ENCODE peak calls at places on chromosomes 5 and 9, in seven cellular contexts. L is prostate gland, A is stomach, X is K562, P is transverse colon, C is H1, V is suprapubic skin. M is an unnamed sample. For H3K4me1, the result is how much of the 10 kb centered on the place peaks cover.

GRCh38 chr9:132740526-132741309 is 70.5 kb downstream of the GTF3C4 start:
- DNase-seq in L (no peak), C (no peak), P (no peak), A (no peak), X (no peak), V (no peak), M (no peak)

GRCh38 chr9:131840220-131840619 is 100.3 kb upstream of the RAPGEF1 start:
- DNase-seq in C (no peak), V (no peak), X (peak), P (no peak), L (no peak), A (no peak), M (no peak)

GRCh38 chr9:105296445-105296844 is 52.0 kb downstream of the SLC44A1 start:
- DNase-seq in L (no peak), P (no peak), V (no peak), X (no peak), A (no peak), C (no peak), M (no peak)

GRCh38 chr5:135038202-135038828 is 4.3 kb upstream of the PITX1 start:
- DNase-seq in V (no peak), A (no peak), L (no peak), C (no peak), X (no peak), P (no peak), M (no peak)

GRCh38 chr5:96001262-96001661 is 39.6 kb upstream of the ELL2 start:
- DNase-seq in V (no peak), C (no peak), P (no peak), X (no peak), L (no peak), A (no peak), M (no peak)

GRCh38 chr9:7935666-7936065 is 136.1 kb upstream of the DMAC1 start:
- DNase-seq in A (no peak), L (no peak), P (no peak), C (no peak), X (no peak), V (no peak), M (no peak)

GRCh38 chr9:109471994-109472393 is 26.1 kb downstream of the PTPN3 start:
- DNase-seq in V (no peak), A (no peak), C (no peak), L (no peak), X (no peak), P (no peak), M (no peak)

GRCh38 chr9:68981825-68982224 is 32.1 kb downstream of the PRKACG start:
- DNase-seq in X (no peak), A (no peak), C (no peak), L (no peak), P (peak), V (no peak), M (no peak)

GRCh38 chr9:123742009-123742767 is 187.7 kb downstream of the DENND1A start:
- DNase-seq in L (no peak), P (no peak), V (no peak), X (no peak), C (no peak), A (no peak), M (no peak)

GRCh38 chr9:135952664-135953206 is 8.4 kb downstream of the UBAC1 start:
- DNase-seq in V (no peak), L (no peak), A (no peak), P (no peak), X (peak), C (no peak), M (no peak)

GRCh38 chr9:128716581-128717254 is 7.2 kb downstream of the ZDHHC12 start:
- DNase-seq in P (peak), C (no peak), L (no peak), V (no peak), A (peak), X (no peak), M (no peak)

GRCh38 chr9:87573841-87574342 is 76.2 kb downstream of the DAPK1 start:
- DNase-seq in P (no peak), C (no peak), X (no peak), V (no peak), A (no peak), L (no peak), M (no peak)

GRCh38 chr9:16243798-16244197 is 626.7 kb downstream of the BNC2 start:
- DNase-seq in P (no peak), A (no peak), L (no peak), V (no peak), X (no peak), C (no peak), M (no peak)

GRCh38 chr5:140131967-140132409 is 6.3 kb downstream of the IGIP start:
- DNase-seq in C (no peak), V (no peak), X (no peak), A (peak), L (peak), P (no peak), M (no peak)

GRCh38 chr5:10018670-10019069 is 231.0 kb downstream of the ATPSCKMT start:
- DNase-seq in A (no peak), P (no peak), L (no peak), X (no peak), V (no peak), C (no peak), M (no peak)

GRCh38 chr9:99184073-99184426 is 37.7 kb downstream of the ALG2 start:
- DNase-seq in P (no peak), L (no peak), C (no peak), A (no peak), X (no peak), V (no peak), M (no peak)

GRCh38 chr5:109411627-109412026 is 1.9 kb upstream of the PJA2 start:
- DNase-seq in P (no peak), X (peak), V (no peak), C (no peak), A (no peak), L (no peak), M (no peak)

DNA sequence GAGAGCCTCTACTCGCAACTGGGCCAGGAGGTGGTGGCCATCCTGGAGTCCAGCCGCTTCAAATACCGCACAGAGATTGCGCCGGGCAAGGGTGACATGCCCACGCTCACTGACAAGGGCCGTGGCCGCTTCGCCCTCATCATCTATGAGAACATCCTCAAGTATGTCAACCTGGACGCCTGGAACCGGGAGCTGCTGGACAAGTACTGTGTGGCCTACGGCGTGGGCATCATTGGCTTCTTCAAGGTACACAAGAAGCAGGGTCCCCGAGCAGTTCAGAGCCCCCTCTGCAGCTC is 13.5 kb downstream of the NDST1 start:
- DNase-seq in A (no peak), L (no peak), X (no peak), V (no peak), C (no peak), P (no peak), M (no peak)
- H3K4me1 ChIP-seq in A (half or more), L (under half), X (under half), V (under half), C (under half), P (half or more), M (under half)

GRCh38 chr9:114501786-114502682 is 3.2 kb downstream of the WHRN start:
- DNase-seq in X (peak), C (peak), L (peak), A (no peak), V (no peak), P (no peak), M (no peak)

GRCh38 chr9:114504341-114505186 is 709 bp downstream of the WHRN start:
- DNase-seq in V (peak), A (peak), L (peak), C (peak), X (peak), P (peak), M (no peak)

GRCh38 chr9:114503522-114504340 is 1.5 kb downstream of the WHRN start:
- DNase-seq in C (no peak), X (no peak), L (no peak), V (no peak), A (no peak), P (no peak), M (no peak)

GRCh38 chr9:114500583-114501292 is 4.5 kb downstream of the WHRN start:
- DNase-seq in C (no peak), P (no peak), X (no peak), V (no peak), A (no peak), L (no peak), M (no peak)

DNA sequence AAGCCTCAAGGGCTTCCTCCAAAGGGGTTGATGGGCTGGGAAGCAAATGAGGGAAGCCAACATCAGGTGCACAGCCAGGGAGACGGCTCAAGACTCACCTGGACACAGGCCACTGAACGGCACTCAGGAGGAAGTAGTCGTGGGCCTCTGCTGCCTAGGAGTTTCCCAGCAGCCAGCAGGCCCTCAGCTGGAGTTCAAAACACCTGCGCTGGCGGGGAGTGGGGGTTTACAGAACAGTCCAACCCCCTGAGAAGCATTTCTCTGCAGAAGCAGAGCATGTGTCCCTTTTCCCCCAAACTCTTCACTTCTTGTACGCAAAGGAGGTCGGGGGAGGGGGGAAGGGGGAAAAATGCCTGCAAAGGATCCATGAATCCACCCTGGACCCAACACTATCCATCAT is 2.3 kb downstream of the WHRN start:
- DNase-seq in C (no peak), V (no peak), L (peak), P (no peak), A (peak), X (no peak), M (no peak)
- H3K27ac ChIP-seq in C (no peak), V (peak), L (peak), P (peak), A (peak), X (peak), M (peak)

GRCh38 chr5:141475625-141476131 is at the start of gene PCDHGC3:
- DNase-seq in X (peak), C (peak), V (peak), L (peak), P (peak), A (peak), M (peak)
- TF ChIP-seq POLR2AphosphoS5 in X (no peak), C (no peak), V (peak), L (peak), P (peak), A (peak), M (peak)

GRCh38 chr9:36136894-36137391 is 410 bp downstream of the GLIPR2 start:
- DNase-seq in A (no peak), L (no peak), C (peak), X (no peak), V (peak), P (no peak), M (no peak)
- H3K4me1 ChIP-seq in A (half or more), L (under half), C (under half), X (under half), V (under half), P (half or more), M (under half)

GRCh38 chr5:76675364-76675763 is 40.6 kb upstream of the F2R start:
- DNase-seq in X (no peak), A (no peak), C (no peak), V (no peak), L (no peak), P (no peak), M (no peak)
- H3K27ac ChIP-seq in X (no peak), A (no peak), C (no peak), V (no peak), L (no peak), P (no peak), M (peak)